ENCODE peak calls at places on chromosomes 3 and 15, in five cellular contexts. A is ovary, E is IMR-90, C is A549, L is HepG2. D is an unnamed sample.

GRCh38 chr3:65128346-65128745 is 440.5 kb upstream of the ADAMTS9 start:
- DNase-seq in A (no peak), E (no peak), C (no peak), L (no peak), D (no peak)

GRCh38 chr3:154137036-154137435 is 15.8 kb downstream of the ARHGEF26 start:
- DNase-seq in A (no peak), E (no peak), C (no peak), L (no peak), D (no peak)

GRCh38 chr15:50363612-50364011 is 8.6 kb upstream of the GABPB1 start:
- DNase-seq in A (no peak), E (no peak), C (no peak), L (no peak), D (no peak)

GRCh38 chr15:54605556-54605955 is 591.2 kb downstream of the RSL24D1 start:
- DNase-seq in A (no peak), E (no peak), C (no peak), L (no peak), D (no peak)

GRCh38 chr3:46693897-46694235 is 387 bp upstream of the ALS2CL start:
- DNase-seq in A (no peak), E (no peak), C (no peak), L (no peak), D (no peak)

GRCh38 chr3:100525753-100526612 is 33.6 kb downstream of the TMEM45A start:
- DNase-seq in A (no peak), E (peak), C (peak), L (no peak), D (no peak)

GRCh38 chr3:144524531-144524930 is 552.9 kb downstream of the DIPK2A start:
- DNase-seq in A (no peak), E (no peak), C (no peak), L (no peak), D (no peak)

GRCh38 chr3:116179091-116179490 is 266.2 kb downstream of the LSAMP start:
- DNase-seq in A (no peak), E (peak), C (no peak), L (no peak), D (no peak)

GRCh38 chr3:11199902-11200678 is 45.8 kb downstream of the HRH1 start:
- DNase-seq in A (no peak), E (peak), C (no peak), L (no peak), D (no peak)

GRCh38 chr3:124636863-124637296 is 93.4 kb upstream of the UMPS start:
- DNase-seq in A (no peak), E (no peak), C (no peak), L (peak), D (no peak)
- TF ChIP-seq POLR2A in A (no peak), E (no peak), C (no peak), L (no peak), D (no peak)

GRCh38 chr3:136954246-136954645 is 3.5 kb upstream of the IL20RB start:
- DNase-seq in A (no peak), E (no peak), C (no peak), L (no peak), D (no peak)

GRCh38 chr3:136950583-136950982 is 7.2 kb upstream of the IL20RB start:
- DNase-seq in A (no peak), E (no peak), C (no peak), L (no peak), D (no peak)

GRCh38 chr3:136954980-136955780 is 2.6 kb upstream of the IL20RB start:
- DNase-seq in A (no peak), E (no peak), C (no peak), L (peak), D (no peak)

GRCh38 chr3:136949708-136950107 is 8.1 kb upstream of the IL20RB start:
- DNase-seq in A (no peak), E (no peak), C (no peak), L (no peak), D (no peak)

GRCh38 chr3:136952292-136952691 is 5.5 kb upstream of the IL20RB start:
- DNase-seq in A (no peak), E (peak), C (no peak), L (no peak), D (peak)
- TF ChIP-seq POLR2A in A (no peak), E (no peak), C (no peak), L (no peak), D (no peak)

DNA sequence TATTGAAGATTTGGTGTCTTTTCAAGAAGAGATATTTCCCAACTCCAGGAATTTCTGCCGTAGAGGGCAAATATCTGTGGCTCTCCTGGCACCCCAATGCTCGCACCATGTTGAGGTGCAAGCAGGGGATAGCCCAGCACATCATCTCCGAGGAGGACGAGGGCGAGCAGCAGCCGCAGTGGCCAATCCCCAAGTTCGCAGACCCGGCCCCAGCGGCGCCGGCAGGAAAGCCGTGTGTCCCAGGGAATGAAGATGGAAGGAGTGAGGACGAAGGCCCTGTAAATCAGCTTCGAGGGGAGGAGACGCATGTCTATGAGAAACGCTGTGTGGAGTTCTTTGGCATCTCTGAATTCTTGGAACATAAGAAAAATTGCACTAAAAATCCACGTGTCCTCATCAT is 213.4 kb upstream of the UBE2E2 start:
- DNase-seq in A (no peak), E (no peak), C (no peak), L (no peak), D (no peak)
- TF ChIP-seq POLR2A in A (no peak), E (no peak), C (no peak), L (no peak), D (no peak)

DNA sequence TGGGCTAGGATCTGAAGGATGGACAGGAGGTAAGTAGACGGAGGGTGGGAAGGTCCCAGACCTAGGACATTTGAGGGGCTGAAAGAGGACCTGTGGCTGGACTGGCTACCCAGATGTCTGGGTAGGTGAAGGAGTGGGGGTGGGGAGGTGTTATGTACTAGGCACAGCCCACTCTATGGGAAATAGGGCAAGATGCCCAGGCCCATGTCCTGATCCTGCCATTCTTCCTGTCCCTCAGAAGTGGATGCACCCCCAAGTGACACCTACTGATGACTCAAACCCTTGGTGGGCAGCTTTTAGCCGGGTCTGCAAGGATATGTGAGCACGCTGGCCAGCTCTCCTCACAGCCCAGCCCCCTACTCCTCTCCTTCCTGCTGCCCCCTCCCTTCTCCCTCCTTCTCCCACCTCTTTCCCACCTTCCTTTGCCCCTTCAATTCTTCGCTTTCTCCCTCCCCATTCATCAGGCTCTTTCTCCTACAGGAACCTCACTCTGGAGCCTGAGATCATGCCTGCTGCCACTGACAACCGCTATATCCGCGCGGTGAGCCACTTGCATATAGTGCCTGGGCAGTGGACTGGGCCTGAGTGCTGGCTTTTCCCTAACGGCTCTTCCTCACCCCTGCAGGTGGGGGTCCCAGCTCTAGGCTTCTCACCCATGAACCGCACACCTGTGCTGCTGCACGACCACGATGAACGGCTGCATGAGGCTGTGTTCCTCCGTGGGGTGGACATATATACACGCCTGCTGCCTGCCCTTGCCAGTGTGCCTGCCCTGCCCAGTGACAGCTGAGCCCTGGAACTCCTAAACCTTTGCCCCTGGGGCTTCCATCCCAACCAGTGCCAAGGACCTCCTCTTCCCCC is 5.2 kb downstream of the ACY1 start:
- DNase-seq in A (no peak), E (no peak), C (no peak), L (no peak), D (no peak)
- TF ChIP-seq POLR2A in A (no peak), E (no peak), C (no peak), L (no peak), D (no peak)

GRCh38 chr3:150626148-150626930 is 23.2 kb downstream of the SELENOT start:
- DNase-seq in A (no peak), E (no peak), C (no peak), L (no peak), D (no peak)
- TF ChIP-seq POLR2A in A (no peak), E (no peak), C (no peak), L (no peak), D (no peak)

GRCh38 chr15:43777293-43777819 is 590 bp upstream of the ELL3 start:
- DNase-seq in A (peak), E (peak), C (peak), L (peak), D (peak)

GRCh38 chr15:43776101-43776717 is 557 bp downstream of the ELL3 start:
- DNase-seq in A (peak), E (no peak), C (no peak), L (no peak), D (peak)

GRCh38 chr15:43775411-43775965 is 1.3 kb downstream of the ELL3 start:
- DNase-seq in A (peak), E (peak), C (peak), L (peak), D (peak)

GRCh38 chr15:43779016-43779415 is 2.2 kb upstream of the ELL3 start:
- DNase-seq in A (no peak), E (no peak), C (no peak), L (no peak), D (no peak)

GRCh38 chr15:43776718-43777292 is at the start of gene ELL3:
- DNase-seq in A (peak), E (peak), C (peak), L (peak), D (peak)
- TF ChIP-seq POLR2A in A (no peak), E (no peak), C (no peak), L (peak), D (no peak)

GRCh38 chr15:74780523-74780982 is 1.3 kb upstream of the CSK start:
- DNase-seq in A (no peak), E (no peak), C (no peak), L (no peak), D (no peak)

GRCh38 chr15:74780983-74781672 is 752 bp upstream of the CSK start:
- DNase-seq in A (no peak), E (peak), C (no peak), L (no peak), D (peak)

GRCh38 chr15:74782596-74783071 is 754 bp downstream of the CSK start:
- DNase-seq in A (no peak), E (no peak), C (no peak), L (no peak), D (no peak)

GRCh38 chr15:74783072-74783807 is 1.4 kb downstream of the CSK start:
- DNase-seq in A (no peak), E (peak), C (no peak), L (no peak), D (peak)

GRCh38 chr15:74781673-74782595 is at the start of gene CSK:
- DNase-seq in A (peak), E (peak), C (peak), L (no peak), D (peak)
- TF ChIP-seq POLR2A in A (peak), E (no peak), C (peak), L (peak), D (no peak)

GRCh38 chr15:34964277-34964676 is 5.3 kb downstream of the AQR start:
- DNase-seq in A (no peak), E (no peak), C (no peak), L (no peak), D (no peak)

GRCh38 chr15:34973512-34973911 is 4.0 kb upstream of the AQR start:
- DNase-seq in A (no peak), E (no peak), C (no peak), L (no peak), D (no peak)

GRCh38 chr15:34969340-34970097 is at the start of gene AQR:
- DNase-seq in A (peak), E (peak), C (peak), L (peak), D (peak)
- TF ChIP-seq POLR2A in A (peak), E (peak), C (peak), L (peak), D (peak)

D was measured in erythroblast.